ENCODE peak calls at places on chromosomes 13 and 19, in seven cellular contexts. H is GM12864, K is uterus, T is tibial artery, B is thoracic aorta, D is cardiac muscle cell, I is testis. E is an unnamed sample.

GRCh38 chr13:46666727-46667456 is 113.9 kb downstream of the LRCH1 start:
- DNase-seq in K (no peak), I (no peak), B (no peak), H (no peak), D (peak), T (peak), E (no peak)

GRCh38 chr13:97391201-97391600 is 42.8 kb upstream of the RAP2A start:
- DNase-seq in T (no peak), B (no peak), D (no peak), I (no peak), K (no peak), H (no peak), E (no peak)

GRCh38 chr19:1399745-1400144 is 1.6 kb downstream of the GAMT start:
- DNase-seq in H (no peak), T (no peak), I (no peak), D (no peak), B (no peak), K (no peak), E (no peak)

GRCh38 chr13:27622102-27622820 is 569 bp downstream of the POLR1D start:
- DNase-seq in K (no peak), B (no peak), H (no peak), D (peak), T (no peak), I (peak), E (no peak)

GRCh38 chr19:11265785-11266236 is 3.5 kb upstream of the DOCK6 start:
- DNase-seq in I (no peak), H (no peak), B (no peak), T (no peak), D (no peak), K (no peak), E (no peak)

GRCh38 chr13:54366728-54367127 is 1338.1 kb downstream of the OLFM4 start:
- DNase-seq in B (no peak), T (no peak), K (no peak), D (no peak), I (no peak), H (no peak), E (no peak)

GRCh38 chr13:29594710-29595379 is 643 bp downstream of the SLC7A1 start:
- DNase-seq in H (peak), I (peak), K (peak), B (peak), T (peak), D (peak), E (peak)

GRCh38 chr13:75792526-75793187 is 156.5 kb downstream of the LMO7 start:
- DNase-seq in K (no peak), T (no peak), H (no peak), I (no peak), D (peak), B (no peak), E (no peak)

GRCh38 chr19:34180273-34180672 is 8.0 kb downstream of the LSM14A start:
- DNase-seq in H (no peak), D (no peak), T (no peak), B (no peak), K (no peak), I (no peak), E (no peak)

GRCh38 chr19:1429750-1430149 is 8.4 kb upstream of the RPS15 start:
- DNase-seq in H (no peak), B (no peak), T (no peak), K (peak), D (no peak), I (peak), E (no peak)

GRCh38 chr13:77510156-77510555 is 25.4 kb upstream of the SCEL start:
- DNase-seq in B (no peak), T (no peak), D (no peak), K (no peak), I (no peak), H (no peak), E (no peak)

GRCh38 chr13:94595006-94595942 is 678 bp downstream of the TGDS start:
- DNase-seq in T (no peak), I (peak), B (no peak), H (no peak), D (peak), K (no peak), E (no peak)

GRCh38 chr19:39449116-39449797 is 3.9 kb downstream of the SUPT5H start:
- DNase-seq in I (no peak), T (no peak), H (no peak), D (no peak), B (no peak), K (no peak), E (no peak)

GRCh38 chr19:1038995-1039645 is 787 bp upstream of the ABCA7 start:
- DNase-seq in I (no peak), H (no peak), K (no peak), B (no peak), D (no peak), T (no peak), E (no peak)

GRCh38 chr19:33252418-33252962 is 26.8 kb upstream of the SLC7A10 start:
- DNase-seq in T (no peak), K (no peak), H (no peak), D (no peak), B (no peak), I (no peak), E (no peak)

GRCh38 chr19:18603958-18604819 is 2.4 kb downstream of the CRLF1 start:
- DNase-seq in H (no peak), T (peak), I (no peak), D (no peak), B (no peak), K (no peak), E (no peak)

GRCh38 chr13:40667622-40667978 is 1.2 kb upstream of the FOXO1 start:
- DNase-seq in D (no peak), B (no peak), I (no peak), K (peak), T (peak), H (no peak), E (no peak)

GRCh38 chr19:50326101-50326664 is 3.0 kb downstream of the KCNC3 start:
- DNase-seq in K (no peak), D (no peak), I (no peak), H (no peak), B (no peak), T (no peak), E (no peak)
- H3K4me3 ChIP-seq in K (no peak), D (peak), I (peak), H (no peak), B (peak), T (no peak), E (peak)

DNA sequence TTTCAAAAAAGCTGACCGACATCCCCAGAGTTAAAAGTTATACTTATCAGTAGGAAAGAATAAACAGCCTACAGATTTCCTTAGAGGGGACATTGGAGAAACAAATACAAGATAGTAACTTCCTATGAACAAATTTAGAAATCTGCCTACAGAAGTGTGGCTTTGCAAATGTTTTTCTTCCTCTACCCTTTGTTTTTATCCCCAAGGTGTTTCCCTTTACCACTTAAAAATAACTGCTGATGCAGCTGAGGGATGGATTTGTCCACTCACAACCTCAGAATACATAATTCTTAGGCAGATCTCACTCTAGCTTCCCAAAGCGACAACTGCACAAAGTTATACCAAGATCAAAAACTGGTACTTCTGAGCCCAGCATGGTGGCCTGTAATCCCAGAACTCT is 20.9 kb downstream of the MED4 start:
- DNase-seq in I (no peak), K (no peak), T (no peak), B (no peak), H (no peak), D (no peak), E (no peak)
- TF ChIP-seq CTCF in I (no peak), K (no peak), T (no peak), B (no peak), H (no peak), D (no peak), E (no peak)

GRCh38 chr13:79062291-79062690 is 343.8 kb downstream of the RBM26 start:
- DNase-seq in K (no peak), D (no peak), T (no peak), I (no peak), H (no peak), B (no peak), E (no peak)
- H3K4me3 ChIP-seq in K (no peak), D (no peak), T (no peak), I (no peak), H (no peak), B (no peak), E (no peak)

DNA sequence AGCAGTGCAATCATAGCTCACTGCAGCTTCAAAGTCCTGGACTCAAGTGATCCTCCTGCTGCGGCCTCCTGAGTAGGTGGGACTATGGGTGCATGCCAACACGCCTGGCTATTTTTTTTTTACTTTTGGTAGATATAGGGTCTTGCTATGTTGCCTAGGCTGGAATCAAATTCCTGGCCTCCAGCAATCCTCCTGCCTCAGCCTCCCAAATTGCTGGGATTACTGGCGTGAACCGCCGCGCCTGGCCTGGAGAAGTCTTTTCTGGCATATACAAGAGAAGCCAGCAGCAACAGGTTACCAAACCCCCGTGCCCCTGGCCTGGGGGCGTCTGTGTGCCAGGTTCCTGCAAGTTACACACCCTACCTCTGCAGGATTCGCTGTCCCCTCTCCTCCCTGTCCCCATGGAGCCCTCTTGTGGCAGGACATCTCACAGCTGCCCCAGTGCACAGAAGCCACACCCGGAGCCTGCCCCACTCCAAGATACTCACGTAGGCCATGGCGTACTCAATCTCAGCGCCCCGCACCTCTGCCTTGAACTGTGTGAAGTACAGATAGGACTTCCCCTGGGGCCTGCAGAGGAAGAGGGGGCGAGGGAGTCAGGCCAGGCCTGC is 9.9 kb downstream of the MYDGF start:
- DNase-seq in B (no peak), I (no peak), H (no peak), K (no peak), D (peak), T (no peak), E (no peak)
- TF ChIP-seq CTCF in B (no peak), I (no peak), H (peak), K (no peak), D (peak), T (no peak), E (peak)

GRCh38 chr13:49400755-49401659 is 42.9 kb downstream of the CAB39L start:
- DNase-seq in B (no peak), I (peak), H (peak), D (peak), K (peak), T (no peak), E (no peak)
- H3K4me3 ChIP-seq in B (peak), I (peak), H (no peak), D (peak), K (peak), T (peak), E (peak)

GRCh38 chr19:41156207-41156606 is 36.8 kb upstream of the CYP2S1 start:
- DNase-seq in T (no peak), I (no peak), B (no peak), H (no peak), D (no peak), K (no peak), E (no peak)
- TF ChIP-seq CTCF in T (no peak), I (no peak), B (no peak), H (peak), D (peak), K (no peak), E (no peak)

GRCh38 chr19:2983351-2984195 is 6.2 kb downstream of the TLE6 start:
- DNase-seq in B (no peak), T (peak), K (peak), I (peak), D (peak), H (no peak), E (peak)
- H3K4me3 ChIP-seq in B (peak), T (peak), K (peak), I (peak), D (peak), H (no peak), E (peak)

GRCh38 chr19:45638930-45639729 is at the start of gene EML2:
- DNase-seq in B (no peak), D (peak), T (peak), H (no peak), I (peak), K (no peak), E (no peak)
- TF ChIP-seq CTCF in B (no peak), D (peak), T (no peak), H (peak), I (no peak), K (peak), E (no peak)

GRCh38 chr13:48153186-48153585 is 58.3 kb upstream of the MED4 start:
- DNase-seq in D (no peak), T (no peak), H (no peak), K (no peak), I (no peak), B (no peak), E (no peak)
- H3K4me3 ChIP-seq in D (no peak), T (no peak), H (no peak), K (no peak), I (no peak), B (no peak), E (no peak)